ENCODE peak calls at places on chromosomes 3 and 15, in four cellular contexts. One of them, this sample, is unnamed.

GRCh38 chr15:55914446-55914845 is 79.0 kb downstream of the NEDD4 start:
- DNase-seq in fibroblast of the aortic adventitia: peak; percentile 42
- DNase-seq in endodermal cell: no peak
- DNase-seq in HCT116: no peak
- DNase-seq in this sample: peak; percentile 39

GRCh38 chr15:45439521-45439931 is 61.2 kb upstream of the GATM start:
- DNase-seq in fibroblast of the aortic adventitia: no peak
- DNase-seq in endodermal cell: no peak
- DNase-seq in HCT116: no peak
- DNase-seq in this sample: no peak

GRCh38 chr3:177463863-177464262 is 266.6 kb upstream of the TBL1XR1 start:
- DNase-seq in fibroblast of the aortic adventitia: peak; percentile 74
- DNase-seq in endodermal cell: no peak
- DNase-seq in HCT116: no peak
- DNase-seq in this sample: peak; percentile 71

GRCh38 chr15:48559270-48559669 is 86.2 kb downstream of the FBN1 start:
- DNase-seq in fibroblast of the aortic adventitia: peak; percentile 94
- DNase-seq in endodermal cell: peak; percentile 59
- DNase-seq in HCT116: no peak
- DNase-seq in this sample: peak; percentile 93

GRCh38 chr3:183385698-183386590 is 42.5 kb downstream of the MCF2L2 start:
- DNase-seq in fibroblast of the aortic adventitia: peak; percentile 85
- DNase-seq in endodermal cell: peak; percentile 84
- DNase-seq in HCT116: peak; percentile 45
- DNase-seq in this sample: peak; percentile 78

GRCh38 chr15:70236306-70237103 is 138.8 kb upstream of the TLE3 start:
- DNase-seq in fibroblast of the aortic adventitia: peak; percentile 16
- DNase-seq in endodermal cell: peak; percentile 32
- DNase-seq in HCT116: no peak
- DNase-seq in this sample: peak; percentile 51

GRCh38 chr3:146078031-146078430 is 83.0 kb downstream of the PLOD2 start:
- DNase-seq in fibroblast of the aortic adventitia: no peak
- DNase-seq in endodermal cell: no peak
- DNase-seq in HCT116: no peak
- DNase-seq in this sample: no peak

GRCh38 chr3:185813691-185814215 is 11.1 kb downstream of the IGF2BP2 start:
- DNase-seq in fibroblast of the aortic adventitia: peak; percentile 42
- DNase-seq in endodermal cell: peak; percentile 88
- DNase-seq in HCT116: no peak
- DNase-seq in this sample: peak; percentile 68

GRCh38 chr15:34855397-34855796 is 60.0 kb upstream of the ACTC1 start:
- DNase-seq in fibroblast of the aortic adventitia: peak; percentile 72
- DNase-seq in endodermal cell: no peak
- DNase-seq in HCT116: no peak
- DNase-seq in this sample: peak; percentile 76

GRCh38 chr3:71254658-71255057 is 328.9 kb downstream of the FOXP1 start:
- DNase-seq in fibroblast of the aortic adventitia: peak; percentile 89
- DNase-seq in endodermal cell: no peak
- DNase-seq in HCT116: no peak
- DNase-seq in this sample: no peak

GRCh38 chr15:48315041-48315440 is 16.2 kb upstream of the DUT start:
- DNase-seq in fibroblast of the aortic adventitia: no peak
- DNase-seq in endodermal cell: no peak
- DNase-seq in HCT116: no peak
- DNase-seq in this sample: no peak

GRCh38 chr3:53730565-53730964 is 115.7 kb downstream of the CHDH start:
- DNase-seq in fibroblast of the aortic adventitia: peak; percentile 43
- DNase-seq in endodermal cell: no peak
- DNase-seq in HCT116: no peak
- DNase-seq in this sample: no peak

GRCh38 chr15:32803631-32804030 is 85.8 kb downstream of the GREM1 start:
- DNase-seq in fibroblast of the aortic adventitia: no peak
- DNase-seq in endodermal cell: no peak
- DNase-seq in HCT116: no peak
- DNase-seq in this sample: no peak

GRCh38 chr3:119891944-119892721 is 110.2 kb downstream of the NR1I2 start:
- DNase-seq in fibroblast of the aortic adventitia: peak; percentile 88
- DNase-seq in endodermal cell: peak; percentile 60
- DNase-seq in HCT116: peak; percentile 46
- DNase-seq in this sample: peak; percentile 85

GRCh38 chr3:134432236-134432635 is 53.5 kb downstream of the ANAPC13 start:
- DNase-seq in fibroblast of the aortic adventitia: no peak
- DNase-seq in endodermal cell: no peak
- DNase-seq in HCT116: no peak
- DNase-seq in this sample: no peak

GRCh38 chr3:99568936-99569335 is 69.5 kb upstream of the COL8A1 start:
- DNase-seq in fibroblast of the aortic adventitia: no peak
- DNase-seq in endodermal cell: no peak
- DNase-seq in HCT116: no peak
- DNase-seq in this sample: no peak

GRCh38 chr3:197082871-197083270 is 53.3 kb upstream of the MELTF start:
- DNase-seq in fibroblast of the aortic adventitia: peak; percentile 68
- DNase-seq in endodermal cell: no peak
- DNase-seq in HCT116: no peak
- DNase-seq in this sample: peak; percentile 9

GRCh38 chr15:89141885-89142284 is 53.6 kb downstream of the ABHD2 start:
- DNase-seq in fibroblast of the aortic adventitia: no peak
- DNase-seq in endodermal cell: no peak
- DNase-seq in HCT116: no peak
- DNase-seq in this sample: no peak

GRCh38 chr3:45549961-45550360 is 44.6 kb upstream of the LIMD1 start:
- DNase-seq in fibroblast of the aortic adventitia: no peak
- DNase-seq in endodermal cell: no peak
- DNase-seq in HCT116: no peak
- DNase-seq in this sample: no peak

GRCh38 chr3:193842832-193843446 is 249.9 kb downstream of the OPA1 start:
- DNase-seq in fibroblast of the aortic adventitia: no peak
- DNase-seq in endodermal cell: no peak
- DNase-seq in HCT116: no peak
- DNase-seq in this sample: no peak

GRCh38 chr3:18019178-18019530 is 276.7 kb upstream of the TBC1D5 start:
- DNase-seq in fibroblast of the aortic adventitia: no peak
- DNase-seq in endodermal cell: no peak
- DNase-seq in HCT116: no peak
- DNase-seq in this sample: no peak

GRCh38 chr3:68139897-68140296 is 485.5 kb upstream of the SUCLG2 start:
- DNase-seq in fibroblast of the aortic adventitia: no peak
- DNase-seq in endodermal cell: no peak
- DNase-seq in HCT116: no peak
- DNase-seq in this sample: no peak

GRCh38 chr15:47820780-47821319 is 103.5 kb downstream of the SEMA6D start:
- DNase-seq in fibroblast of the aortic adventitia: peak; percentile 70
- DNase-seq in endodermal cell: no peak
- DNase-seq in HCT116: no peak
- DNase-seq in this sample: peak; percentile 81

GRCh38 chr3:56314842-56315241 is 153.4 kb downstream of the ERC2 start:
- DNase-seq in fibroblast of the aortic adventitia: peak; percentile 48
- DNase-seq in endodermal cell: peak; percentile 59
- DNase-seq in HCT116: no peak
- DNase-seq in this sample: peak; percentile 74

GRCh38 chr15:63864186-63864585 is 30.4 kb upstream of the HERC1 start:
- DNase-seq in fibroblast of the aortic adventitia: no peak
- DNase-seq in endodermal cell: no peak
- DNase-seq in HCT116: no peak
- DNase-seq in this sample: no peak

GRCh38 chr15:67794832-67795574 is 30.3 kb upstream of the SKOR1 start:
- DNase-seq in fibroblast of the aortic adventitia: no peak
- DNase-seq in endodermal cell: no peak
- DNase-seq in HCT116: no peak
- DNase-seq in this sample: no peak

GRCh38 chr3:13300546-13301294 is 119.4 kb downstream of the NUP210 start:
- DNase-seq in fibroblast of the aortic adventitia: no peak
- DNase-seq in endodermal cell: no peak
- DNase-seq in HCT116: no peak
- DNase-seq in this sample: no peak

GRCh38 chr15:78212008-78212407 is 22.4 kb downstream of the ACSBG1 start:
- DNase-seq in fibroblast of the aortic adventitia: no peak
- DNase-seq in endodermal cell: no peak
- DNase-seq in HCT116: no peak
- DNase-seq in this sample: no peak

GRCh38 chr3:164752814-164753213 is 325.5 kb downstream of the SI start:
- DNase-seq in fibroblast of the aortic adventitia: no peak
- DNase-seq in endodermal cell: no peak
- DNase-seq in HCT116: no peak
- DNase-seq in this sample: no peak

GRCh38 chr15:42921049-42921731 is 612 bp upstream of the TTBK2 start:
- DNase-seq in fibroblast of the aortic adventitia: peak; percentile 25
- DNase-seq in endodermal cell: no peak
- DNase-seq in HCT116: no peak
- DNase-seq in this sample: peak; percentile 21

GRCh38 chr3:40915346-40915865 is 283.9 kb upstream of the CTNNB1 start:
- DNase-seq in fibroblast of the aortic adventitia: no peak
- DNase-seq in endodermal cell: no peak
- DNase-seq in HCT116: no peak
- DNase-seq in this sample: no peak

GRCh38 chr15:71841563-71841962 is 31.2 kb downstream of the NR2E3 start:
- DNase-seq in fibroblast of the aortic adventitia: no peak
- DNase-seq in endodermal cell: peak; percentile 45
- DNase-seq in HCT116: no peak
- DNase-seq in this sample: no peak

GRCh38 chr3:38925351-38925750 is 109.3 kb upstream of the SCN10A start:
- DNase-seq in fibroblast of the aortic adventitia: no peak
- DNase-seq in endodermal cell: no peak
- DNase-seq in HCT116: no peak
- DNase-seq in this sample: no peak

GRCh38 chr15:65857718-65858402 is 11.4 kb upstream of the RAB11A start:
- DNase-seq in fibroblast of the aortic adventitia: no peak
- DNase-seq in endodermal cell: peak; percentile 49
- DNase-seq in HCT116: no peak
- DNase-seq in this sample: no peak

GRCh38 chr3:124413393-124413792 is 316.9 kb upstream of the UMPS start:
- DNase-seq in fibroblast of the aortic adventitia: no peak
- DNase-seq in endodermal cell: no peak
- DNase-seq in HCT116: no peak
- DNase-seq in this sample: no peak

GRCh38 chr15:91967935-91968605 is 114.6 kb downstream of the SLCO3A1 start:
- DNase-seq in fibroblast of the aortic adventitia: peak; percentile 33
- DNase-seq in endodermal cell: no peak
- DNase-seq in HCT116: no peak
- DNase-seq in this sample: peak; percentile 32

GRCh38 chr15:94844533-94845390 is 613.4 kb downstream of the MCTP2 start:
- DNase-seq in fibroblast of the aortic adventitia: no peak
- DNase-seq in endodermal cell: peak; percentile 84
- DNase-seq in HCT116: no peak
- DNase-seq in this sample: peak; percentile 53
- TF ChIP-seq CTCF in fibroblast of the aortic adventitia: no peak
- TF ChIP-seq CTCF in endodermal cell: no peak
- TF ChIP-seq CTCF in HCT116: no peak
- TF ChIP-seq CTCF in this sample: no peak

DNA sequence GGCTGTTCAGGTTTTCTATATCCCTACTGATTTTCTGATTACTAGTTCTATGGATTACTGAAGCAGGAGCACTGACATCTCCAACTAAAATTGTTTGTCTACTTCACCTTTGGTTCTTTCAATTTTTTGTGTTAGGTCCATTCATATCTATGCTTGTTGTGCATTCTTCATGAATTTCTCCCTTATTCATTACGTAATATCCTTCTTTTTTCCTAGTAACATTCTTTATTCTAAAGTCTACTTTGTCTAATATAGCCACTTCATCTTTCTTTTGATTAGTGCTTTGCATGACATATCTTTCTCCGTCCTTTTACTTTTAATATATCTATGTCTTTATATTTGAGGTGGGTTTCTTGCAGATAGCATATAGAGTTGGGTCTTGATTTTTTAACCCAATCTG is 116.3 kb upstream of the BHLHE40 start:
- DNase-seq in fibroblast of the aortic adventitia: no peak
- DNase-seq in endodermal cell: no peak
- DNase-seq in HCT116: no peak
- DNase-seq in this sample: no peak
- H3K4me3 ChIP-seq in fibroblast of the aortic adventitia: no peak overlapping the region
- H3K4me3 ChIP-seq in endodermal cell: no peak overlapping the region
- H3K4me3 ChIP-seq in HCT116: no peak overlapping the region
- H3K4me3 ChIP-seq in this sample: no peak overlapping the region

GRCh38 chr3:104628185-104628789 is 738.4 kb upstream of the ALCAM start:
- DNase-seq in fibroblast of the aortic adventitia: peak; percentile 78
- DNase-seq in endodermal cell: no peak
- DNase-seq in HCT116: peak; percentile 33
- DNase-seq in this sample: peak; percentile 69
- TF ChIP-seq CTCF in fibroblast of the aortic adventitia: peak; percentile 73
- TF ChIP-seq CTCF in endodermal cell: peak; percentile 86
- TF ChIP-seq CTCF in HCT116: peak; percentile 70
- TF ChIP-seq CTCF in this sample: peak; percentile 77

DNA sequence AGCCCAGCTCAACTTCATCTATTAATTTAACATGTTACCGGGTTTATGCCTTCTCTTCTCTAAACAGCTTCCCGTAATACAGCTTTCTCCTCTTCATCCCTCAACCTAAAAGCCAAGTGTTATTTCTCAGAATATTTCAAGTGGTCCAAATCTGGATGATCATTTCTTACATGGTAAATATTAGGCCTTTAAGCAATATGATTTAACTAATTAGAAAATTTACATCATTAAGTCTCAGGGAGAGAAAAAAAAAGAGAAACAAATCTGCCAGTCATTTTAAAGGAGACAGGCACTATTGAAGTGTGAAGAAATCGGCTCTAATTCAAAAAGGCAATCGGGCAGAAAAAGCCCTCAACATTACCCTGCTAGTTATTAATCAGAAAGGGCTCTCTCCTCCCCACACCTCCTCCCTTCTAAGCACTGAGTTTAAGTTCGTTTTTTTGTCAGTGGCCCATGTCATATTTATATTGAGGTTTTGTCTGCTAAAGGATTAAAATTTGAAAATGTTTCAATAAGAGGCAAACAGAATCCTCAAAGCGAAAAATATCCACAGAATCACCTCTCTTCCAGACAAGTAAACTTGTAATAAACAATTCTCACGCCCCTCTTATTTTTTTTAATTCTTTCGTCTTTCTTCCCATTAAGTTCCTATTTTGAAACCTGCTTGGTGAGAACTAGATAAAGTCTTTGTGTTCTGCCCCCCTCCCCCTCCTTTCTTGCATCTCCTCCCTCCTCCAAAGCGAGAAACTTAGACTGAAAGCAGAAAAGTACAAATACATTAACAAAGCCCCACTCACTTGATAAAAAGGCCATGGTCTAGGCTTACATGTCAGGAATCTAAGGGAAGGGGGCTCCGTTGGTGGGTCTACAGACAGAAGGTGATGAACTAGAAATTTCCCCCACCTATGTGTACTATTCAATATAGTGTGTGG is 215.7 kb downstream of the MEIS2 start:
- DNase-seq in fibroblast of the aortic adventitia: no peak
- DNase-seq in endodermal cell: no peak
- DNase-seq in HCT116: no peak
- DNase-seq in this sample: no peak
- H3K4me3 ChIP-seq in fibroblast of the aortic adventitia: no peak overlapping the region
- H3K4me3 ChIP-seq in endodermal cell: peak overlapping the region; percentile 66
- H3K4me3 ChIP-seq in HCT116: no peak overlapping the region
- H3K4me3 ChIP-seq in this sample: peak overlapping the region; percentile 37